ENCODE peak calls at places on chromosomes 7 and 10, in ten cellular contexts. H is mammary epithelial cell, Q is colonic mucosa, C is endothelial cell of umbilical vein, X is heart left ventricle, V is astrocyte, P is psoas muscle, E is neuronal stem cell, T is adrenal gland, O is prostate gland. F is an unnamed sample.

GRCh38 chr10:72170263-72170662 is 45.5 kb upstream of the ANAPC16 start:
- DNase-seq in T (peak; percentile 89), O (no peak), H (no peak), C (peak; percentile 18), E (no peak), Q (peak; percentile 85), V (peak; percentile 59), P (no peak), X (no peak), F (no peak)

GRCh38 chr7:138170959-138171703 is 94.9 kb downstream of the AKR1D1 start:
- DNase-seq in P (no peak), T (no peak), V (no peak), O (peak; percentile 15), E (no peak), C (no peak), Q (no peak), H (no peak), X (no peak), F (no peak)

GRCh38 chr10:88944813-88945212 is 7.8 kb downstream of the ACTA2 start:
- DNase-seq in H (no peak), E (no peak), P (no peak), X (no peak), T (no peak), V (no peak), Q (no peak), O (no peak), C (no peak), F (no peak)

GRCh38 chr7:139582130-139582650 is 58.7 kb downstream of the CLEC2L start:
- DNase-seq in Q (no peak), C (no peak), O (no peak), V (no peak), P (no peak), T (peak; percentile 46), X (no peak), H (no peak), E (no peak), F (no peak)

GRCh38 chr7:116953372-116953726 is at the start of gene ST7:
- DNase-seq in E (peak; percentile 65), H (peak; percentile 73), P (peak; percentile 86), Q (peak; percentile 58), T (peak; percentile 83), C (peak; percentile 73), X (peak; percentile 55), O (peak; percentile 53), V (peak; percentile 60), F (peak; percentile 76)

GRCh38 chr7:1087462-1087809 is 477 bp upstream of the GPER1 start:
- DNase-seq in P (no peak), O (no peak), Q (no peak), V (peak; percentile 43), C (no peak), T (no peak), E (no peak), X (no peak), H (no peak), F (no peak)

GRCh38 chr7:147245274-147245673 is 1128.7 kb downstream of the CNTNAP2 start:
- DNase-seq in O (peak; percentile 20), V (no peak), T (peak; percentile 61), Q (peak; percentile 26), P (no peak), E (peak; percentile 15), H (peak; percentile 14), C (no peak), X (peak; percentile 8), F (peak; percentile 77)

GRCh38 chr10:13105184-13105583 is 5.2 kb downstream of the OPTN start:
- DNase-seq in X (no peak), C (no peak), P (no peak), H (no peak), T (no peak), V (peak; percentile 13), O (no peak), Q (no peak), E (no peak), F (no peak)

DNA sequence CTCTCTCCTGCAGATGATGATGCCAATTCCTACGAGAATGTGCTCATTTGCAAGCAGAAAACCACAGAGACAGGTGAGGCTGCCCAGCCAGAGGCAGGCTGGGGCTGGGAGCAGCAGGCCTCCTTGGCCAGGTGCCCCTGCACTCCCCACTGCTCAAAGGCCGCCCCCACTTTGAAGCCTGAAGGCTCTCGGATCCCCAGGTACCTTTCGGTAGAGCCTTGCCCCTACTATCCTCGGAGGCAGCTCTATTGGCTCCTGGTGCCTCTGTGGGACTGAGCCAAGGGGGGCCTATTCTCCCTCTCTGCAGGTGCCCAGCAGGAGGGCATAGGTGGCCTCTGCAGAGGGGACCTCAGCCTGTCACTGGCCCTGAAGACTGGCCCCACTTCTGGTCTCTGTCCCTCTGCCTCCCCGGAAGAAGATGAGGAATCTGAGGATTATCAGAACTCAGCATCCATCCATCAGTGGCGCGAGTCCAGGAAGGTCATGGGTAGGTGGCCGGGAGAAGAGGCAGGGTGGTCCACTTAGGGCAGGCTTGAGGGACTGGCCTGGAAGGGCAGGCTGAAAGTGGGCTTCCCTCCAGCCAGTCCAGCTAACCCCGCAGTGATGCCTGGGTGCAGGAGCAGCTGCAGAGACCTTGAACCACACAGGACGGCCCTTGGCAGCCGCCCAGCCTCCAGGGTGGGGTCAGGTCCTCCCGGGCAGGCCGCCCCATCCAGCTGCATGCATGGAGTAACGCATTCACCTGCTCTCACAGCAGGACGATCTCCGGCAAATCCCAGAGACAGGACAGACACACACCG is 14.1 kb downstream of the LAT2 start:
- DNase-seq in T (no peak), Q (peak; percentile 56), P (no peak), V (no peak), O (no peak), X (no peak), C (no peak), E (no peak), H (no peak), F (peak; percentile 69)
- H3K36me3 ChIP-seq in T (no peaks in the 10 kb centered on the region), Q (no peaks in the 10 kb centered on the region), P (peaks cover 17% of the 10 kb centered on the region), V (no peaks in the 10 kb centered on the region), O (no peaks in the 10 kb centered on the region), X (peaks cover 35% of the 10 kb centered on the region), C (no peaks in the 10 kb centered on the region), E (peaks cover 33% of the 10 kb centered on the region), H (peaks cover 4% of the 10 kb centered on the region), F (peaks cover 8% of the 10 kb centered on the region)

GRCh38 chr10:132447446-132448247 is 50.6 kb downstream of the PWWP2B start:
- DNase-seq in H (peak; percentile 97), O (peak; percentile 68), E (no peak), P (no peak), C (no peak), Q (peak; percentile 72), T (peak; percentile 82), V (peak; percentile 88), X (no peak), F (no peak)

GRCh38 chr10:132444877-132445351 is 47.9 kb downstream of the PWWP2B start:
- DNase-seq in P (no peak), E (no peak), O (no peak), C (no peak), V (no peak), T (no peak), X (no peak), H (no peak), Q (no peak), F (no peak)

GRCh38 chr10:132446661-132447445 is 49.9 kb downstream of the PWWP2B start:
- DNase-seq in H (peak; percentile 64), Q (peak; percentile 92), C (no peak), T (no peak), O (peak; percentile 49), E (no peak), V (no peak), P (no peak), X (no peak), F (no peak)

GRCh38 chr10:132445516-132446194 is 48.7 kb downstream of the PWWP2B start:
- DNase-seq in C (no peak), V (no peak), X (no peak), H (no peak), T (no peak), P (no peak), O (no peak), Q (no peak), E (no peak), F (no peak)

DNA sequence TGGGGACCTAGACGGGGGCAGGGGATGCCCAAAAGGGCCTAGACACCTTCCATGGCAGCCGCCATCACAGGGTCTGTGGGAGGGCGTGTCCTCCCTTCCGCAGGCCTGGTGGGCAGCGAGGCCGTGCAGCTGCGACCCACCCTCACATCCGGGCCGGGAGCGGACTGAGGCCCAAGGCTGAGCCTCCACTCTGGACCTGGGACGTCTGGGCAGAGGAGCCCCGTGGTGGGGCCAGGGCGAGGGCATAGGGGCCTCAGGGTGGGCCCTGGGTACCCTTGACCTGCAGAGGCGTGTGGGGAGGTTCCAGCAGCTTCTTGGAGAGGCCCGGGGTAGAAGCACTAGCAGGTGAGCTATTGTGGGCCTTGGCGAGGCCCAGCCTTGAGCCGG is 49.2 kb downstream of the PWWP2B start:
- DNase-seq in E (no peak), Q (no peak), H (no peak), P (no peak), T (no peak), C (no peak), O (no peak), V (no peak), X (no peak), F (no peak)
- H3K4me1 ChIP-seq in E (peaks cover 31% of the 10 kb centered on the region), Q (peaks cover 16% of the 10 kb centered on the region), H (peaks cover 19% of the 10 kb centered on the region), P (peaks cover 7% of the 10 kb centered on the region), T (peaks cover 22% of the 10 kb centered on the region), C (no peaks in the 10 kb centered on the region), O (peaks cover 11% of the 10 kb centered on the region), V (peaks cover 17% of the 10 kb centered on the region), X (peaks cover 8% of the 10 kb centered on the region), F (no peaks in the 10 kb centered on the region)

GRCh38 chr10:381346-381745 is 246.1 kb downstream of the ZMYND11 start:
- DNase-seq in P (no peak), O (no peak), Q (no peak), E (no peak), H (no peak), X (no peak), C (no peak), T (peak; percentile 20), V (no peak), F (no peak)

GRCh38 chr10:384538-385305 is 249.5 kb downstream of the ZMYND11 start:
- DNase-seq in V (no peak), P (no peak), Q (no peak), X (no peak), H (no peak), O (no peak), E (no peak), T (peak; percentile 43), C (no peak), F (no peak)

GRCh38 chr10:378930-379704 is 243.9 kb downstream of the ZMYND11 start:
- DNase-seq in Q (no peak), X (no peak), V (no peak), C (no peak), P (no peak), O (no peak), H (no peak), E (no peak), T (peak; percentile 33), F (no peak)

GRCh38 chr10:380313-380955 is 245.2 kb downstream of the ZMYND11 start:
- DNase-seq in H (no peak), E (no peak), Q (no peak), V (peak; percentile 88), P (no peak), C (no peak), T (peak; percentile 25), X (no peak), O (no peak), F (no peak)

GRCh38 chr10:381805-382204 is 246.6 kb downstream of the ZMYND11 start:
- DNase-seq in H (no peak), T (peak; percentile 39), C (no peak), E (no peak), X (no peak), Q (no peak), V (no peak), O (no peak), P (no peak), F (no peak)
- H3K36me3 ChIP-seq in H (no peaks in the 10 kb centered on the region), T (peaks cover 28% of the 10 kb centered on the region), C (no peaks in the 10 kb centered on the region), E (peaks cover 95% of the 10 kb centered on the region), X (peaks cover 14% of the 10 kb centered on the region), Q (no peaks in the 10 kb centered on the region), V (peaks cover 19% of the 10 kb centered on the region), O (no peaks in the 10 kb centered on the region), P (peaks cover 75% of the 10 kb centered on the region), F (no peaks in the 10 kb centered on the region)

GRCh38 chr10:77637474-77637985 is at the start of gene KCNMA1:
- DNase-seq in X (peak; percentile 9), O (no peak), H (peak; percentile 50), V (no peak), C (no peak), Q (no peak), E (no peak), T (peak; percentile 67), P (peak; percentile 73), F (no peak)
- H3K4me1 ChIP-seq in X (peaks cover 7% of the 10 kb centered on the region), O (no peaks in the 10 kb centered on the region), H (peaks cover 30% of the 10 kb centered on the region), V (peaks cover 22% of the 10 kb centered on the region), C (no peaks in the 10 kb centered on the region), Q (no peaks in the 10 kb centered on the region), E (peaks cover 15% of the 10 kb centered on the region), T (no peaks in the 10 kb centered on the region), P (peaks cover 8% of the 10 kb centered on the region), F (no peaks in the 10 kb centered on the region)